ENCODE peak calls at places on chromosomes 3 and 15, in six cellular contexts. One of them, this sample, is unnamed.

GRCh38 chr3:142645236-142645793 is 49.1 kb downstream of the PLS1 start:
- DNase-seq in iPS-NIHi11: no peak
- DNase-seq in hippocampal formation: no peak
- DNase-seq in left ventricle myocardium inferior: no peak
- DNase-seq in activated CD4-positive, alpha-beta T cell treated with anti-CD3 and anti-CD28 coated beads for 24 hours: no peak
- DNase-seq in endothelial cell: no peak
- DNase-seq in this sample: peak; percentile 20

GRCh38 chr15:61731081-61731480 is 329.2 kb downstream of the VPS13C start:
- DNase-seq in iPS-NIHi11: no peak
- DNase-seq in hippocampal formation: no peak
- DNase-seq in left ventricle myocardium inferior: no peak
- DNase-seq in activated CD4-positive, alpha-beta T cell treated with anti-CD3 and anti-CD28 coated beads for 24 hours: no peak
- DNase-seq in endothelial cell: no peak
- DNase-seq in this sample: no peak

GRCh38 chr3:191894406-191894805 is 433.4 kb downstream of the PYDC2 start:
- DNase-seq in iPS-NIHi11: no peak
- DNase-seq in hippocampal formation: no peak
- DNase-seq in left ventricle myocardium inferior: no peak
- DNase-seq in activated CD4-positive, alpha-beta T cell treated with anti-CD3 and anti-CD28 coated beads for 24 hours: no peak
- DNase-seq in endothelial cell: no peak
- DNase-seq in this sample: no peak

GRCh38 chr15:58474741-58475323 is 43.0 kb downstream of the LIPC start:
- DNase-seq in iPS-NIHi11: no peak
- DNase-seq in hippocampal formation: no peak
- DNase-seq in left ventricle myocardium inferior: no peak
- DNase-seq in activated CD4-positive, alpha-beta T cell treated with anti-CD3 and anti-CD28 coated beads for 24 hours: no peak
- DNase-seq in endothelial cell: no peak
- DNase-seq in this sample: no peak

GRCh38 chr3:46624976-46625490 is 12.7 kb downstream of the FAM240A start:
- DNase-seq in iPS-NIHi11: peak; percentile 16
- DNase-seq in hippocampal formation: no peak
- DNase-seq in left ventricle myocardium inferior: no peak
- DNase-seq in activated CD4-positive, alpha-beta T cell treated with anti-CD3 and anti-CD28 coated beads for 24 hours: no peak
- DNase-seq in endothelial cell: no peak
- DNase-seq in this sample: no peak

GRCh38 chr3:161266731-161267150 is 45.6 kb downstream of the NMD3 start:
- DNase-seq in iPS-NIHi11: no peak
- DNase-seq in hippocampal formation: no peak
- DNase-seq in left ventricle myocardium inferior: no peak
- DNase-seq in activated CD4-positive, alpha-beta T cell treated with anti-CD3 and anti-CD28 coated beads for 24 hours: no peak
- DNase-seq in endothelial cell: no peak
- DNase-seq in this sample: no peak

GRCh38 chr15:55402707-55403106 is 5.5 kb downstream of the CCPG1 start:
- DNase-seq in iPS-NIHi11: no peak
- DNase-seq in hippocampal formation: no peak
- DNase-seq in left ventricle myocardium inferior: no peak
- DNase-seq in activated CD4-positive, alpha-beta T cell treated with anti-CD3 and anti-CD28 coated beads for 24 hours: no peak
- DNase-seq in endothelial cell: no peak
- DNase-seq in this sample: no peak

GRCh38 chr15:64773606-64774555 is 1.5 kb downstream of the RBPMS2 start:
- DNase-seq in iPS-NIHi11: no peak
- DNase-seq in hippocampal formation: no peak
- DNase-seq in left ventricle myocardium inferior: no peak
- DNase-seq in activated CD4-positive, alpha-beta T cell treated with anti-CD3 and anti-CD28 coated beads for 24 hours: no peak
- DNase-seq in endothelial cell: no peak
- DNase-seq in this sample: no peak

GRCh38 chr3:37114251-37115145 is 59.9 kb downstream of the LRRFIP2 start:
- DNase-seq in iPS-NIHi11: no peak
- DNase-seq in hippocampal formation: no peak
- DNase-seq in left ventricle myocardium inferior: no peak
- DNase-seq in activated CD4-positive, alpha-beta T cell treated with anti-CD3 and anti-CD28 coated beads for 24 hours: no peak
- DNase-seq in endothelial cell: no peak
- DNase-seq in this sample: no peak

GRCh38 chr3:52730681-52731080 is 24.8 kb downstream of the SPCS1 start:
- DNase-seq in iPS-NIHi11: no peak
- DNase-seq in hippocampal formation: no peak
- DNase-seq in left ventricle myocardium inferior: no peak
- DNase-seq in activated CD4-positive, alpha-beta T cell treated with anti-CD3 and anti-CD28 coated beads for 24 hours: no peak
- DNase-seq in endothelial cell: no peak
- DNase-seq in this sample: no peak

GRCh38 chr15:68595761-68596160 is 17.0 kb downstream of the CORO2B start:
- DNase-seq in iPS-NIHi11: no peak
- DNase-seq in hippocampal formation: no peak
- DNase-seq in left ventricle myocardium inferior: peak; percentile 12
- DNase-seq in activated CD4-positive, alpha-beta T cell treated with anti-CD3 and anti-CD28 coated beads for 24 hours: no peak
- DNase-seq in endothelial cell: no peak
- DNase-seq in this sample: no peak

GRCh38 chr15:59976480-59976879 is 27.6 kb upstream of the FOXB1 start:
- DNase-seq in iPS-NIHi11: no peak
- DNase-seq in hippocampal formation: no peak
- DNase-seq in left ventricle myocardium inferior: no peak
- DNase-seq in activated CD4-positive, alpha-beta T cell treated with anti-CD3 and anti-CD28 coated beads for 24 hours: no peak
- DNase-seq in endothelial cell: peak; percentile 26
- DNase-seq in this sample: no peak

GRCh38 chr3:52225452-52226228 is at the start of gene TLR9:
- DNase-seq in iPS-NIHi11: no peak
- DNase-seq in hippocampal formation: no peak
- DNase-seq in left ventricle myocardium inferior: no peak
- DNase-seq in activated CD4-positive, alpha-beta T cell treated with anti-CD3 and anti-CD28 coated beads for 24 hours: no peak
- DNase-seq in endothelial cell: no peak
- DNase-seq in this sample: no peak

GRCh38 chr3:193702967-193703366 is 110.0 kb downstream of the OPA1 start:
- DNase-seq in iPS-NIHi11: no peak
- DNase-seq in hippocampal formation: no peak
- DNase-seq in left ventricle myocardium inferior: no peak
- DNase-seq in activated CD4-positive, alpha-beta T cell treated with anti-CD3 and anti-CD28 coated beads for 24 hours: no peak
- DNase-seq in endothelial cell: no peak
- DNase-seq in this sample: no peak